ENCODE peak calls at places on chromosomes 2 and 18, in four cellular contexts. R is heart left ventricle, O is fibroblast of lung, X is uterus. L is an unnamed sample. For H3K27me3 and H3K9me3, the result is how much of the 10 kb centered on the place peaks cover.

GRCh38 chr2:231533086-231533776 is 3.0 kb upstream of the NMUR1 start:
- DNase-seq in R (no peak), O (no peak), X (no peak), L (no peak)

GRCh38 chr18:65753520-65753919 is 2.7 kb downstream of the CDH7 start:
- DNase-seq in R (no peak), O (peak), X (no peak), L (no peak)

GRCh38 chr18:33123852-33124251 is 316.7 kb downstream of the CCDC178 start:
- DNase-seq in R (no peak), O (no peak), X (no peak), L (no peak)

GRCh38 chr2:233338046-233338445 is 16.2 kb upstream of the DGKD start:
- DNase-seq in R (no peak), O (no peak), X (no peak), L (no peak)

GRCh38 chr2:72149556-72150156 is 2.0 kb upstream of the CYP26B1 start:
- DNase-seq in R (peak), O (peak), X (peak), L (no peak)

GRCh38 chr2:239898292-239898925 is 126.7 kb downstream of the NDUFA10 start:
- DNase-seq in R (no peak), O (no peak), X (no peak), L (no peak)

GRCh38 chr2:113120861-113121260 is 6.5 kb upstream of the IL1RN start:
- DNase-seq in R (no peak), O (no peak), X (no peak), L (no peak)

GRCh38 chr2:195026261-195026660 is 630.8 kb upstream of the SLC39A10 start:
- DNase-seq in R (no peak), O (peak), X (no peak), L (peak)

GRCh38 chr2:56523815-56524214 is 340.0 kb downstream of the CCDC85A start:
- DNase-seq in R (no peak), O (peak), X (no peak), L (no peak)

GRCh38 chr2:240933966-240934700 is 28.0 kb downstream of the CROCC2 start:
- DNase-seq in R (peak), O (no peak), X (peak), L (no peak)

GRCh38 chr2:149587950-149588487 is 444 bp upstream of the MMADHC start:
- DNase-seq in R (no peak), O (peak), X (no peak), L (no peak)

GRCh38 chr18:80010551-80010906 is 22.2 kb upstream of the TXNL4A start:
- DNase-seq in R (no peak), O (no peak), X (no peak), L (no peak)

GRCh38 chr2:10220516-10221391 is 82.0 kb upstream of the HPCAL1 start:
- DNase-seq in R (peak), O (peak), X (no peak), L (peak)

GRCh38 chr18:29123706-29124530 is 947.0 kb upstream of the CDH2 start:
- DNase-seq in R (no peak), O (no peak), X (no peak), L (no peak)

GRCh38 chr2:51231071-51231470 is 199.1 kb upstream of the NRXN1 start:
- DNase-seq in R (no peak), O (no peak), X (no peak), L (no peak)

GRCh38 chr2:191376981-191377629 is 131.9 kb downstream of the MYO1B start:
- DNase-seq in R (no peak), O (peak), X (peak), L (peak)

GRCh38 chr18:21914739-21915319 is 174.2 kb downstream of the MIB1 start:
- DNase-seq in R (no peak), O (peak), X (no peak), L (peak)

DNA sequence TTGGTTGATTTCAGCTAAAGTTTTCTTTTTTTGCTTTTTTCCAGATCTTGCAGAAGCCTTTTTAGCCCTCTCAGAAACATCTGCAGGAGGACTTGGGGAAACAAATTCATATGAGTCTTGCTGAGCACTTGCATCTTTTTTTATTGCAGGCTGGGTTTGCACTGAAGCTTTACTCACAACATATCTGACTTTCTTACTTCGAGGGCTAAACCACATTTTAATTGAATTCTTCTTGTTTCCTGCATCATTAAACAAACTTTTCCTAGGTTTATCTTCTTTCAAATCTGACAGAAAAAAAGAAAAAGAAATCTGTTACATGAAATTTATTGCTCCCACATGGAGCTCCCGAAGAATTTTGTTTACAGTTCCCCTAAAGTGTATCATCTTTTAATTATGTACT is 28.3 kb downstream of the BARD1 start:
- DNase-seq in R (no peak), O (no peak), X (no peak), L (no peak)
- H3K4me3 ChIP-seq in R (no peak), O (no peak), X (no peak), L (no peak)

GRCh38 chr2:70553584-70554337 is at the start of gene TGFA:
- DNase-seq in R (peak), O (peak), X (peak), L (peak)
- H3K27me3 ChIP-seq in R (under half), O (under half), X (under half), L (under half)

GRCh38 chr2:238518828-238519186 is 92.1 kb downstream of the ASB1 start:
- DNase-seq in R (no peak), O (no peak), X (no peak), L (no peak)
- H3K9me3 ChIP-seq in R (under half), O (under half), X (under half), L (under half)

GRCh38 chr18:76968073-76968472 is 145.7 kb downstream of the ZNF236 start:
- DNase-seq in R (no peak), O (no peak), X (no peak), L (no peak)
- H3K4me3 ChIP-seq in R (no peak), O (no peak), X (no peak), L (no peak)

DNA sequence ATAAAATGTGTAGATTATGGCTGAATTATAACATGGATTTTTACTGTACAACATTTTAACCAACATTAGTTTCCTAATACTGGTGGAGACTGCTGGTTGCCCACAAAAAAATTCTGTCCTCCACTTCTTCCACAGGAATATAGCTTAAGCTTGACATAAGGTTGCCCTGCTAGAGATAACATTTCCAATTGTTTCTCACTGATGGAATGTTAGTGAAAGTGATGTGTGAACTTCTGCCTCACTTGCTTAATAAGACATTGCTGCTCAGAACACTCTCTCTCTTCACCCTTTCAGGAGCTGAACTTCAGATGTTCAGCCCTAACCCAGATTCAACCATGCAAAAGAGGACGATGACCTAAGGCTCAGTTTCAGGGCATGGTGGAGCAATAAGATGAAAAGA is 2.7 kb upstream of the SGPP2 start:
- DNase-seq in R (no peak), O (no peak), X (no peak), L (no peak)
- H3K27me3 ChIP-seq in R (under half), O (under half), X (under half), L (under half)

GRCh38 chr2:16224298-16225045 is 284.1 kb downstream of the MYCN start:
- DNase-seq in R (no peak), O (no peak), X (no peak), L (no peak)

GRCh38 chr2:16226381-16226780 is 286.0 kb downstream of the MYCN start:
- DNase-seq in R (no peak), O (no peak), X (no peak), L (no peak)

GRCh38 chr2:16226942-16227664 is 286.8 kb downstream of the MYCN start:
- DNase-seq in R (no peak), O (no peak), X (no peak), L (peak)

GRCh38 chr2:16225071-16225470 is 284.7 kb downstream of the MYCN start:
- DNase-seq in R (no peak), O (no peak), X (no peak), L (no peak)

GRCh38 chr2:16225545-16225944 is 285.2 kb downstream of the MYCN start:
- DNase-seq in R (no peak), O (no peak), X (no peak), L (no peak)
- H3K9me3 ChIP-seq in R (under half), O (under half), X (under half), L (under half)